ENCODE peak calls at places on chromosomes 3 and 15, in nine cellular contexts. W, E, U, F, T, Q, L, I and D are unnamed samples.

GRCh38 chr15:41796457-41796856 is 22.2 kb downstream of the MAPKBP1 start:
- DNase-seq in W (no peak), E (peak), U (no peak), F (no peak), T (peak), Q (no peak), L (no peak), I (peak), D (no peak)

GRCh38 chr3:129558772-129559564 is 16.0 kb downstream of the H1-8 start:
- DNase-seq in W (no peak), E (peak), U (no peak), F (no peak), T (no peak), Q (no peak), L (no peak), I (peak), D (peak)

GRCh38 chr3:155701882-155702465 is 42.9 kb downstream of the PLCH1 start:
- DNase-seq in W (no peak), E (peak), U (peak), F (no peak), T (peak), Q (no peak), L (peak), I (peak), D (peak)

GRCh38 chr15:84387086-84387485 is 151.5 kb downstream of the GOLGA6L4 start:
- DNase-seq in W (no peak), E (no peak), U (no peak), F (no peak), T (no peak), Q (no peak), L (no peak), I (no peak), D (no peak)

GRCh38 chr3:15576475-15576874 is 24.9 kb downstream of the HACL1 start:
- DNase-seq in W (no peak), E (no peak), U (no peak), F (no peak), T (no peak), Q (no peak), L (no peak), I (no peak), D (no peak)

GRCh38 chr3:8239718-8240698 is 261.6 kb upstream of the LMCD1 start:
- DNase-seq in W (no peak), E (peak), U (peak), F (no peak), T (peak), Q (peak), L (peak), I (peak), D (peak)

GRCh38 chr15:59791079-59791478 is 102.0 kb upstream of the BNIP2 start:
- DNase-seq in W (no peak), E (no peak), U (no peak), F (no peak), T (no peak), Q (no peak), L (no peak), I (peak), D (no peak)

GRCh38 chr15:49468440-49468839 is 45.4 kb downstream of the FGF7 start:
- DNase-seq in W (no peak), E (peak), U (no peak), F (no peak), T (peak), Q (no peak), L (no peak), I (peak), D (peak)

GRCh38 chr15:63332367-63333078 is 49.1 kb downstream of the CA12 start:
- DNase-seq in W (no peak), E (peak), U (no peak), F (no peak), T (peak), Q (no peak), L (no peak), I (peak), D (peak)